ENCODE peak calls at places on chromosomes 12 and 14, in five cellular contexts. One of them, this sample, is unnamed.

GRCh38 chr12:102169922-102170698 is 27.5 kb downstream of the PMCH start:
- DNase-seq in fibroblast of lung: peak; percentile 11
- DNase-seq in neural progenitor cell: peak; percentile 49
- DNase-seq in HCT116: peak; percentile 4
- DNase-seq in GM23248: peak; percentile 49
- DNase-seq in this sample: no peak

GRCh38 chr14:62655161-62655560 is 390.1 kb downstream of the KCNH5 start:
- DNase-seq in fibroblast of lung: peak; percentile 14
- DNase-seq in neural progenitor cell: peak; percentile 76
- DNase-seq in HCT116: no peak
- DNase-seq in GM23248: no peak
- DNase-seq in this sample: no peak

GRCh38 chr12:66359300-66359699 is 57.0 kb downstream of the HELB start:
- DNase-seq in fibroblast of lung: no peak
- DNase-seq in neural progenitor cell: no peak
- DNase-seq in HCT116: no peak
- DNase-seq in GM23248: no peak
- DNase-seq in this sample: no peak

GRCh38 chr12:109548258-109548657 is 25.0 kb downstream of the MMAB start:
- DNase-seq in fibroblast of lung: no peak
- DNase-seq in neural progenitor cell: no peak
- DNase-seq in HCT116: no peak
- DNase-seq in GM23248: no peak
- DNase-seq in this sample: no peak

GRCh38 chr14:24224618-24225071 is 7.5 kb downstream of the NEDD8 start:
- DNase-seq in fibroblast of lung: peak; percentile 95
- DNase-seq in neural progenitor cell: no peak
- DNase-seq in HCT116: no peak
- DNase-seq in GM23248: peak; percentile 83
- DNase-seq in this sample: no peak

GRCh38 chr12:123063535-123063934 is 83.1 kb downstream of the ARL6IP4 start:
- DNase-seq in fibroblast of lung: no peak
- DNase-seq in neural progenitor cell: peak; percentile 77
- DNase-seq in HCT116: no peak
- DNase-seq in GM23248: peak; percentile 35
- DNase-seq in this sample: peak; percentile 93

GRCh38 chr14:91254456-91254855 is 10.0 kb upstream of the GPR68 start:
- DNase-seq in fibroblast of lung: no peak
- DNase-seq in neural progenitor cell: no peak
- DNase-seq in HCT116: no peak
- DNase-seq in GM23248: no peak
- DNase-seq in this sample: no peak

GRCh38 chr14:90678420-90678819 is 137.8 kb downstream of the TTC7B start:
- DNase-seq in fibroblast of lung: peak; percentile 38
- DNase-seq in neural progenitor cell: no peak
- DNase-seq in HCT116: no peak
- DNase-seq in GM23248: peak; percentile 65
- DNase-seq in this sample: no peak

GRCh38 chr12:68479261-68479581 is 131.5 kb upstream of the RAP1B start:
- DNase-seq in fibroblast of lung: peak; percentile 67
- DNase-seq in neural progenitor cell: no peak
- DNase-seq in HCT116: no peak
- DNase-seq in GM23248: no peak
- DNase-seq in this sample: no peak

GRCh38 chr12:106682594-106683234 is 91.8 kb upstream of the RIC8B start:
- DNase-seq in fibroblast of lung: peak; percentile 20
- DNase-seq in neural progenitor cell: no peak
- DNase-seq in HCT116: peak; percentile 16
- DNase-seq in GM23248: peak; percentile 33
- DNase-seq in this sample: peak; percentile 38

GRCh38 chr12:20372326-20373097 is 4.2 kb downstream of the PDE3A start:
- DNase-seq in fibroblast of lung: no peak
- DNase-seq in neural progenitor cell: no peak
- DNase-seq in HCT116: no peak
- DNase-seq in GM23248: no peak
- DNase-seq in this sample: no peak

GRCh38 chr12:87439990-87440827 is 589.0 kb downstream of the C12orf50 start:
- DNase-seq in fibroblast of lung: peak; percentile 97
- DNase-seq in neural progenitor cell: no peak
- DNase-seq in HCT116: peak; percentile 84
- DNase-seq in GM23248: peak; percentile 93
- DNase-seq in this sample: peak; percentile 38

GRCh38 chr12:6204533-6205143 is 4.4 kb downstream of the CD9 start:
- DNase-seq in fibroblast of lung: no peak
- DNase-seq in neural progenitor cell: no peak
- DNase-seq in HCT116: no peak
- DNase-seq in GM23248: no peak
- DNase-seq in this sample: no peak

GRCh38 chr12:65631621-65632111 is 192.6 kb upstream of the HMGA2 start:
- DNase-seq in fibroblast of lung: peak; percentile 100
- DNase-seq in neural progenitor cell: no peak
- DNase-seq in HCT116: peak; percentile 97
- DNase-seq in GM23248: peak; percentile 99
- DNase-seq in this sample: no peak

GRCh38 chr14:78530078-78530477 is 359.9 kb downstream of the NRXN3 start:
- DNase-seq in fibroblast of lung: peak; percentile 10
- DNase-seq in neural progenitor cell: peak; percentile 88
- DNase-seq in HCT116: no peak
- DNase-seq in GM23248: peak; percentile 41
- DNase-seq in this sample: peak; percentile 89

GRCh38 chr12:132123970-132124765 is 20.0 kb downstream of the DDX51 start:
- DNase-seq in fibroblast of lung: no peak
- DNase-seq in neural progenitor cell: no peak
- DNase-seq in HCT116: no peak
- DNase-seq in GM23248: no peak
- DNase-seq in this sample: no peak

GRCh38 chr12:130179191-130179590 is 16.9 kb downstream of the FZD10 start:
- DNase-seq in fibroblast of lung: no peak
- DNase-seq in neural progenitor cell: no peak
- DNase-seq in HCT116: no peak
- DNase-seq in GM23248: no peak
- DNase-seq in this sample: no peak

GRCh38 chr12:119334459-119335170 is at the start of gene CCDC60:
- DNase-seq in fibroblast of lung: no peak
- DNase-seq in neural progenitor cell: peak; percentile 96
- DNase-seq in HCT116: no peak
- DNase-seq in GM23248: no peak
- DNase-seq in this sample: peak; percentile 98

GRCh38 chr14:100871234-100872186 is 32.0 kb downstream of the RTL1 start:
- DNase-seq in fibroblast of lung: peak; percentile 65
- DNase-seq in neural progenitor cell: no peak
- DNase-seq in HCT116: peak; percentile 69
- DNase-seq in GM23248: peak; percentile 82
- DNase-seq in this sample: no peak

GRCh38 chr14:99395904-99396530 is 84.6 kb downstream of the SETD3 start:
- DNase-seq in fibroblast of lung: peak; percentile 88
- DNase-seq in neural progenitor cell: no peak
- DNase-seq in HCT116: peak; percentile 7
- DNase-seq in GM23248: peak; percentile 66
- DNase-seq in this sample: peak; percentile 41

GRCh38 chr14:55103005-55103640 is 25.9 kb upstream of the LGALS3 start:
- DNase-seq in fibroblast of lung: peak; percentile 97
- DNase-seq in neural progenitor cell: peak; percentile 62
- DNase-seq in HCT116: peak; percentile 97
- DNase-seq in GM23248: peak; percentile 97
- DNase-seq in this sample: peak; percentile 93

GRCh38 chr12:110733857-110734373 is 8.8 kb downstream of the PPP1CC start:
- DNase-seq in fibroblast of lung: no peak
- DNase-seq in neural progenitor cell: no peak
- DNase-seq in HCT116: no peak
- DNase-seq in GM23248: no peak
- DNase-seq in this sample: peak; percentile 41

GRCh38 chr12:46661161-46661845 is 164.5 kb downstream of the SLC38A4 start:
- DNase-seq in fibroblast of lung: peak; percentile 91
- DNase-seq in neural progenitor cell: peak; percentile 76
- DNase-seq in HCT116: peak; percentile 71
- DNase-seq in GM23248: peak; percentile 87
- DNase-seq in this sample: peak; percentile 58

GRCh38 chr12:8823565-8824300 is 1.3 kb downstream of the A2ML1 start:
- DNase-seq in fibroblast of lung: peak; percentile 33
- DNase-seq in neural progenitor cell: peak; percentile 85
- DNase-seq in HCT116: peak; percentile 6
- DNase-seq in GM23248: peak; percentile 41
- DNase-seq in this sample: peak; percentile 94

GRCh38 chr14:101192661-101193000 is 289.1 kb upstream of the RTL1 start:
- DNase-seq in fibroblast of lung: no peak
- DNase-seq in neural progenitor cell: no peak
- DNase-seq in HCT116: no peak
- DNase-seq in GM23248: no peak
- DNase-seq in this sample: no peak

GRCh38 chr12:31021809-31022492 is 51.7 kb upstream of the DDX11 start:
- DNase-seq in fibroblast of lung: peak; percentile 63
- DNase-seq in neural progenitor cell: no peak
- DNase-seq in HCT116: no peak
- DNase-seq in GM23248: no peak
- DNase-seq in this sample: peak; percentile 36

GRCh38 chr12:118058881-118059644 is 1.9 kb downstream of the WSB2 start:
- DNase-seq in fibroblast of lung: peak; percentile 82
- DNase-seq in neural progenitor cell: no peak
- DNase-seq in HCT116: no peak
- DNase-seq in GM23248: peak; percentile 88
- DNase-seq in this sample: no peak

GRCh38 chr12:104177663-104178501 is 37.7 kb upstream of the TXNRD1 start:
- DNase-seq in fibroblast of lung: peak; percentile 99
- DNase-seq in neural progenitor cell: no peak
- DNase-seq in HCT116: peak; percentile 33
- DNase-seq in GM23248: peak; percentile 97
- DNase-seq in this sample: no peak

GRCh38 chr12:121611306-121611705 is 15.0 kb upstream of the ORAI1 start:
- DNase-seq in fibroblast of lung: no peak
- DNase-seq in neural progenitor cell: no peak
- DNase-seq in HCT116: no peak
- DNase-seq in GM23248: no peak
- DNase-seq in this sample: peak; percentile 92

GRCh38 chr14:104432611-104433231 is 146.8 kb upstream of the C14orf180 start:
- DNase-seq in fibroblast of lung: no peak
- DNase-seq in neural progenitor cell: no peak
- DNase-seq in HCT116: no peak
- DNase-seq in GM23248: no peak
- DNase-seq in this sample: peak; percentile 41

GRCh38 chr12:51626629-51627028 is 35.6 kb downstream of the SCN8A start:
- DNase-seq in fibroblast of lung: no peak
- DNase-seq in neural progenitor cell: no peak
- DNase-seq in HCT116: no peak
- DNase-seq in GM23248: no peak
- DNase-seq in this sample: no peak

GRCh38 chr14:72739446-72740405 is 154.2 kb downstream of the DPF3 start:
- DNase-seq in fibroblast of lung: no peak
- DNase-seq in neural progenitor cell: no peak
- DNase-seq in HCT116: no peak
- DNase-seq in GM23248: no peak
- DNase-seq in this sample: no peak

GRCh38 chr12:95220726-95221125 is 3.1 kb downstream of the VEZT start:
- DNase-seq in fibroblast of lung: no peak
- DNase-seq in neural progenitor cell: no peak
- DNase-seq in HCT116: no peak
- DNase-seq in GM23248: no peak
- DNase-seq in this sample: no peak
- H3K9ac ChIP-seq in fibroblast of lung: no peak overlapping the region
- H3K9ac ChIP-seq in neural progenitor cell: no peak overlapping the region
- H3K9ac ChIP-seq in HCT116: no peak overlapping the region
- H3K9ac ChIP-seq in GM23248: no peak overlapping the region
- H3K9ac ChIP-seq in this sample: no peak overlapping the region

GRCh38 chr14:74140374-74140850 is 55.7 kb downstream of the LIN52 start:
- DNase-seq in fibroblast of lung: no peak
- DNase-seq in neural progenitor cell: peak; percentile 49
- DNase-seq in HCT116: no peak
- DNase-seq in GM23248: peak; percentile 2
- DNase-seq in this sample: no peak
- H3K27ac ChIP-seq in fibroblast of lung: no peak overlapping the region
- H3K27ac ChIP-seq in neural progenitor cell: no peak overlapping the region
- H3K27ac ChIP-seq in HCT116: no peak overlapping the region
- H3K27ac ChIP-seq in GM23248: no peak overlapping the region
- H3K27ac ChIP-seq in this sample: no peak overlapping the region

DNA sequence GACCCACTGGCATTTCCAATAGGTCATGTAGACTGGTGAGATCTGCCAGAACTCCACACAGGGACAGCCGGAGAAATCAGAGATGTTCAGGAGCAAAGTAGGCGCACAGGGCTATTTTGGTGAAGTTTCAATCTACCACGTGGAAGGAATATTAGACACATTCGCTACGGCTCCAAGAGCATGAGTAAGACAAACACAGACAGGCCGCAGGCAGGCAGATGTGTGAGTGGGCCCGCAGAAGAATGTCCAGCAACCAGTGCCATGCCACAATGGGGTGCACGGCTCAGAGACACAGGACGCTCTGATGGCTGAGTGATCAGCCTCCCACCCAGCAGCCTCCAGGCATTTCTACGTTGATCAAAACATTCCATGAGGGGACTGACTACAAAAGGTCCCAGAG is 10.4 kb downstream of the SLC15A4 start:
- DNase-seq in fibroblast of lung: peak; percentile 51
- DNase-seq in neural progenitor cell: no peak
- DNase-seq in HCT116: no peak
- DNase-seq in GM23248: peak; percentile 81
- DNase-seq in this sample: no peak
- H3K4me1 ChIP-seq in fibroblast of lung: peaks cover 10% of the 10 kb centered on the region
- H3K4me1 ChIP-seq in neural progenitor cell: peaks cover 28% of the 10 kb centered on the region
- H3K4me1 ChIP-seq in HCT116: no peaks in the 10 kb centered on the region
- H3K4me1 ChIP-seq in GM23248: peaks cover 60% of the 10 kb centered on the region
- H3K4me1 ChIP-seq in this sample: peaks cover 10% of the 10 kb centered on the region

GRCh38 chr14:103109789-103110415 is 13.4 kb upstream of the TNFAIP2 start:
- DNase-seq in fibroblast of lung: peak; percentile 86
- DNase-seq in neural progenitor cell: peak; percentile 59
- DNase-seq in HCT116: peak; percentile 50
- DNase-seq in GM23248: no peak
- DNase-seq in this sample: peak; percentile 89
- H3K9ac ChIP-seq in fibroblast of lung: peak overlapping the region; percentile 78
- H3K9ac ChIP-seq in neural progenitor cell: no peak overlapping the region
- H3K9ac ChIP-seq in HCT116: peak overlapping the region; percentile 63
- H3K9ac ChIP-seq in GM23248: no peak overlapping the region
- H3K9ac ChIP-seq in this sample: no peak overlapping the region

DNA sequence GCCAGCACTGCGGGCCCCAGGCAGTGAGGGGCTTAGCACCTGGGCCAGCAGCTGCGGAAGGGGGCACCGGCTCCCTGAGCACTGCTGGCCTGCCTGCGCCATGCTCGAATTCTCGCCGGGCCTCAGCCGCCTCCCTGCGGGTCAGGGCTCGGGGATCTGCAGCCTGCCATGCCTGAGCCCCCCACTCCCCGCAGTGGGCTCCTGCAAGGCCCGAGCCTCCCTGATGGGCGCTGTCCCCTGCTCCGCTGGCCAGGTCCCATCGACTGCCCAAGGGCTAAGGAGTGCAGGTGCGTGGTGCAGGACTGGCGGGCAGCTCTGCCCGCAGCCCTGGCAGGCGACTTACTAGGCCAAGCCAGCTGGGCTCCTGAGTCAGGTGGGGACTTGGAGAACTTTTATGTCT is 133.3 kb upstream of the LMNTD1 start:
- DNase-seq in fibroblast of lung: no peak
- DNase-seq in neural progenitor cell: no peak
- DNase-seq in HCT116: no peak
- DNase-seq in GM23248: no peak
- DNase-seq in this sample: no peak
- H3K27ac ChIP-seq in fibroblast of lung: no peak overlapping the region
- H3K27ac ChIP-seq in neural progenitor cell: no peak overlapping the region
- H3K27ac ChIP-seq in HCT116: no peak overlapping the region
- H3K27ac ChIP-seq in GM23248: no peak overlapping the region
- H3K27ac ChIP-seq in this sample: no peak overlapping the region

GRCh38 chr14:69613312-69614073 is 2.1 kb downstream of the SUSD6 start:
- DNase-seq in fibroblast of lung: no peak
- DNase-seq in neural progenitor cell: no peak
- DNase-seq in HCT116: no peak
- DNase-seq in GM23248: no peak
- DNase-seq in this sample: no peak
- H3K4me1 ChIP-seq in fibroblast of lung: peaks cover 12% of the 10 kb centered on the region
- H3K4me1 ChIP-seq in neural progenitor cell: peaks cover 60% of the 10 kb centered on the region
- H3K4me1 ChIP-seq in HCT116: peaks cover 22% of the 10 kb centered on the region
- H3K4me1 ChIP-seq in GM23248: peaks cover 60% of the 10 kb centered on the region
- H3K4me1 ChIP-seq in this sample: peaks cover 12% of the 10 kb centered on the region

GRCh38 chr12:108307006-108307405 is 32.1 kb downstream of the CMKLR1 start:
- DNase-seq in fibroblast of lung: peak; percentile 54
- DNase-seq in neural progenitor cell: no peak
- DNase-seq in HCT116: no peak
- DNase-seq in GM23248: peak; percentile 86
- DNase-seq in this sample: no peak
- H3K9ac ChIP-seq in fibroblast of lung: no peak overlapping the region
- H3K9ac ChIP-seq in neural progenitor cell: no peak overlapping the region
- H3K9ac ChIP-seq in HCT116: no peak overlapping the region
- H3K9ac ChIP-seq in GM23248: peak overlapping the region; percentile 86
- H3K9ac ChIP-seq in this sample: no peak overlapping the region